ENCODE peak calls at places on chromosomes 3 and 15, in seven cellular contexts. One of them, this sample, is unnamed.

GRCh38 chr3:168511428-168512014 is 415.8 kb upstream of the GOLIM4 start:
- DNase-seq in H7: no peak
- DNase-seq in heart left ventricle: no peak
- DNase-seq in CD8-positive, alpha-beta memory T cell: no peak
- DNase-seq in psoas muscle: no peak
- DNase-seq in AG09309: no peak
- DNase-seq in upper lobe of left lung: no peak
- DNase-seq in this sample: no peak

GRCh38 chr3:109685084-109686079 is 348.0 kb upstream of the DPPA4 start:
- DNase-seq in AG09309: peak
- DNase-seq in CD8-positive, alpha-beta memory T cell: no peak
- DNase-seq in H7: no peak
- DNase-seq in upper lobe of left lung: no peak
- DNase-seq in heart left ventricle: peak
- DNase-seq in psoas muscle: peak
- DNase-seq in this sample: peak

GRCh38 chr15:48794697-48795134 is 16.2 kb downstream of the CEP152 start:
- DNase-seq in H7: no peak
- DNase-seq in upper lobe of left lung: no peak
- DNase-seq in psoas muscle: no peak
- DNase-seq in AG09309: no peak
- DNase-seq in CD8-positive, alpha-beta memory T cell: no peak
- DNase-seq in heart left ventricle: no peak
- DNase-seq in this sample: no peak

GRCh38 chr15:66763186-66764066 is 61.4 kb downstream of the SMAD6 start:
- DNase-seq in CD8-positive, alpha-beta memory T cell: peak
- DNase-seq in H7: no peak
- DNase-seq in heart left ventricle: peak
- DNase-seq in AG09309: no peak
- DNase-seq in psoas muscle: peak
- DNase-seq in upper lobe of left lung: peak
- DNase-seq in this sample: no peak

GRCh38 chr3:196619213-196619612 is 20.3 kb upstream of the NRROS start:
- DNase-seq in upper lobe of left lung: no peak
- DNase-seq in psoas muscle: no peak
- DNase-seq in H7: no peak
- DNase-seq in CD8-positive, alpha-beta memory T cell: no peak
- DNase-seq in heart left ventricle: no peak
- DNase-seq in AG09309: no peak
- DNase-seq in this sample: no peak

GRCh38 chr3:171892457-171892856 is 49.3 kb downstream of the TMEM212 start:
- DNase-seq in upper lobe of left lung: no peak
- DNase-seq in heart left ventricle: no peak
- DNase-seq in psoas muscle: no peak
- DNase-seq in AG09309: no peak
- DNase-seq in H7: no peak
- DNase-seq in CD8-positive, alpha-beta memory T cell: no peak
- DNase-seq in this sample: no peak

GRCh38 chr15:40951764-40952163 is 1.5 kb upstream of the CHAC1 start:
- DNase-seq in CD8-positive, alpha-beta memory T cell: no peak
- DNase-seq in psoas muscle: no peak
- DNase-seq in heart left ventricle: no peak
- DNase-seq in H7: no peak
- DNase-seq in AG09309: no peak
- DNase-seq in upper lobe of left lung: no peak
- DNase-seq in this sample: no peak

GRCh38 chr3:122443090-122443489 is 27.2 kb upstream of the WDR5B start:
- DNase-seq in AG09309: no peak
- DNase-seq in psoas muscle: no peak
- DNase-seq in upper lobe of left lung: peak
- DNase-seq in CD8-positive, alpha-beta memory T cell: no peak
- DNase-seq in H7: peak
- DNase-seq in heart left ventricle: no peak
- DNase-seq in this sample: no peak

GRCh38 chr3:24460974-24461373 is 33.7 kb downstream of the THRB start:
- DNase-seq in AG09309: no peak
- DNase-seq in heart left ventricle: no peak
- DNase-seq in psoas muscle: no peak
- DNase-seq in CD8-positive, alpha-beta memory T cell: no peak
- DNase-seq in H7: no peak
- DNase-seq in upper lobe of left lung: no peak
- DNase-seq in this sample: no peak

GRCh38 chr3:37402351-37402750 is 228.0 kb upstream of the LRRFIP2 start:
- DNase-seq in upper lobe of left lung: no peak
- DNase-seq in AG09309: no peak
- DNase-seq in heart left ventricle: no peak
- DNase-seq in H7: no peak
- DNase-seq in CD8-positive, alpha-beta memory T cell: no peak
- DNase-seq in psoas muscle: no peak
- DNase-seq in this sample: no peak

GRCh38 chr3:186960327-186960726 is 30.0 kb downstream of the ST6GAL1 start:
- DNase-seq in H7: no peak
- DNase-seq in heart left ventricle: no peak
- DNase-seq in psoas muscle: no peak
- DNase-seq in upper lobe of left lung: no peak
- DNase-seq in CD8-positive, alpha-beta memory T cell: no peak
- DNase-seq in AG09309: no peak
- DNase-seq in this sample: no peak

GRCh38 chr15:80404057-80404718 is at the start of gene ARNT2:
- DNase-seq in CD8-positive, alpha-beta memory T cell: no peak
- DNase-seq in upper lobe of left lung: peak
- DNase-seq in H7: peak
- DNase-seq in psoas muscle: peak
- DNase-seq in AG09309: no peak
- DNase-seq in heart left ventricle: no peak
- DNase-seq in this sample: no peak
- H3K4me3 ChIP-seq in CD8-positive, alpha-beta memory T cell: no peak
- H3K4me3 ChIP-seq in upper lobe of left lung: no peak
- H3K4me3 ChIP-seq in H7: peak
- H3K4me3 ChIP-seq in psoas muscle: peak
- H3K4me3 ChIP-seq in AG09309: peak
- H3K4me3 ChIP-seq in heart left ventricle: peak
- H3K4me3 ChIP-seq in this sample: peak

GRCh38 chr15:28105224-28105791 is 6.2 kb upstream of the OCA2 start:
- DNase-seq in CD8-positive, alpha-beta memory T cell: no peak
- DNase-seq in upper lobe of left lung: no peak
- DNase-seq in psoas muscle: no peak
- DNase-seq in heart left ventricle: no peak
- DNase-seq in AG09309: no peak
- DNase-seq in H7: no peak
- DNase-seq in this sample: no peak

GRCh38 chr15:28107894-28108255 is 8.8 kb upstream of the OCA2 start:
- DNase-seq in upper lobe of left lung: no peak
- DNase-seq in H7: no peak
- DNase-seq in heart left ventricle: no peak
- DNase-seq in AG09309: no peak
- DNase-seq in CD8-positive, alpha-beta memory T cell: no peak
- DNase-seq in psoas muscle: no peak
- DNase-seq in this sample: no peak

GRCh38 chr15:28107111-28107893 is 8.2 kb upstream of the OCA2 start:
- DNase-seq in CD8-positive, alpha-beta memory T cell: no peak
- DNase-seq in heart left ventricle: no peak
- DNase-seq in psoas muscle: no peak
- DNase-seq in H7: peak
- DNase-seq in AG09309: no peak
- DNase-seq in upper lobe of left lung: peak
- DNase-seq in this sample: no peak

GRCh38 chr15:28105793-28106192 is 6.7 kb upstream of the OCA2 start:
- DNase-seq in psoas muscle: no peak
- DNase-seq in CD8-positive, alpha-beta memory T cell: no peak
- DNase-seq in upper lobe of left lung: no peak
- DNase-seq in H7: no peak
- DNase-seq in AG09309: no peak
- DNase-seq in heart left ventricle: no peak
- DNase-seq in this sample: no peak

DNA sequence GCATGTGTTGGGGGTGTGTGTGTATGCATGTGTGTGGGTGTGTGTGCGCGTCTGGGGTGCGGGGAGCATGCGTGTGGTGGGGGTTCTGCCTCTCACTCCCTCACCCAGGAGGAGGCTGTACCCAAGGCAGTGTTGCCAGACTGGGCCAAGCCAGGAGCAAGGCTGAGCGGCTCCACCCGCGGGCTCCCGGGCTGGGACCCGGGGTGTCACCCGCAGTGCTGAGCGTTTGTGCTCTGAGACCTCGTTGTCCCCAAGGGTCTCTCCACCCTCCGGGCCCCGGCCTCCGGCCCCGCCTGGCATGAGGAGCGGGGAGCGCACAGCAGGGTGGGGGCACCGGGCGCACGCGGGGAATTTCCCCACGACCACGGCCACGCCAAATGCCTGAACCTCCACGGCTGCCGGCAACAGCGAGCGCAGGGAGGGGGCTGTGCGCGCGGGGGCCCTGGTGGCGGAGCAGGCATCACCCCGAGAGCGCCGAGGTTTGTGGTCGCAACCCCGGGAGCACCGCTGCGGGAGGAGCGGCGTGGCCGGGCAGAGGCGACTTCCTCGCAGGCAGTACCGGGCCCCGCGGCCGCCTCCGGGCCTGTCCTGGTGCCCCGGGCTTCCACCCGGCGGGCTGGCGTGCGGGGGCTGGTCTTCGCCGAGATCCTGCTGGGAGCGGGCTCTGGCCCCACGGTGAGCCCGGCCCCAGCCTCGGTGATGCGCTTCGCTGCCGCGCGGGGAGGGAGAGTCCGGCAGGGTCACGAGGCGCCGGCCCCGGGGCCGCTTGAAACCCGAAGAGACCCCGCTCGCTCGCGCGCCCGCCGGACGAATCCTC is 7.4 kb upstream of the OCA2 start:
- DNase-seq in H7: peak
- DNase-seq in heart left ventricle: no peak
- DNase-seq in AG09309: no peak
- DNase-seq in upper lobe of left lung: peak
- DNase-seq in CD8-positive, alpha-beta memory T cell: no peak
- DNase-seq in psoas muscle: no peak
- DNase-seq in this sample: no peak
- H3K4me3 ChIP-seq in H7: peak
- H3K4me3 ChIP-seq in heart left ventricle: peak
- H3K4me3 ChIP-seq in AG09309: peak
- H3K4me3 ChIP-seq in upper lobe of left lung: peak
- H3K4me3 ChIP-seq in CD8-positive, alpha-beta memory T cell: peak
- H3K4me3 ChIP-seq in psoas muscle: peak
- H3K4me3 ChIP-seq in this sample: peak

GRCh38 chr3:195105841-195106417 is 165.0 kb downstream of the XXYLT1 start:
- DNase-seq in H7: no peak
- DNase-seq in heart left ventricle: no peak
- DNase-seq in upper lobe of left lung: no peak
- DNase-seq in psoas muscle: no peak
- DNase-seq in AG09309: no peak
- DNase-seq in CD8-positive, alpha-beta memory T cell: peak
- DNase-seq in this sample: no peak

GRCh38 chr3:195103623-195104022 is 167.3 kb downstream of the XXYLT1 start:
- DNase-seq in heart left ventricle: no peak
- DNase-seq in CD8-positive, alpha-beta memory T cell: peak
- DNase-seq in upper lobe of left lung: no peak
- DNase-seq in AG09309: no peak
- DNase-seq in psoas muscle: no peak
- DNase-seq in H7: no peak
- DNase-seq in this sample: no peak

GRCh38 chr3:195104340-195104739 is 166.6 kb downstream of the XXYLT1 start:
- DNase-seq in CD8-positive, alpha-beta memory T cell: peak
- DNase-seq in upper lobe of left lung: no peak
- DNase-seq in heart left ventricle: no peak
- DNase-seq in AG09309: no peak
- DNase-seq in H7: peak
- DNase-seq in psoas muscle: no peak
- DNase-seq in this sample: no peak

GRCh38 chr3:195106418-195106906 is 164.5 kb downstream of the XXYLT1 start:
- DNase-seq in psoas muscle: peak
- DNase-seq in AG09309: no peak
- DNase-seq in upper lobe of left lung: peak
- DNase-seq in heart left ventricle: peak
- DNase-seq in H7: peak
- DNase-seq in CD8-positive, alpha-beta memory T cell: peak
- DNase-seq in this sample: no peak

DNA sequence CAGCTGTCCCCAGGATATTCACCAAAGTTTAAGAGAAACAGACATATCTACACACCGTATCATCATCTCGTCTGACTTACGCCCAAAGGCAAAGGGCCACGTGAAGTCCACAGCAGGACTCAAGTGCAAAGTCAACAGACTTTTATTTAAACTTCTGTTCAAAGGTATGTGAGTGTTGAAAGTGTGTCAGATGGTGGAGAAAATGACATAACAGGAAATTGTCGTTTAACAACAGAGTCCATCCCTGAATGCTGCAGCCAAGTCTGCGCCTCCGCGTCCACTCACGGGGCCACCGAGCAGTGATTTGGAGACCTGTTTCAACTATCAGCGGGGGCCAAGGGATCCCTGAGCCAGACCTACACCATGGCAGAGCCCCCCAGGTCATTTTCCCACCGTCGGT is 165.6 kb downstream of the XXYLT1 start:
- DNase-seq in upper lobe of left lung: no peak
- DNase-seq in H7: no peak
- DNase-seq in heart left ventricle: no peak
- DNase-seq in CD8-positive, alpha-beta memory T cell: peak
- DNase-seq in psoas muscle: no peak
- DNase-seq in AG09309: no peak
- DNase-seq in this sample: no peak
- H3K4me3 ChIP-seq in upper lobe of left lung: no peak
- H3K4me3 ChIP-seq in H7: no peak
- H3K4me3 ChIP-seq in heart left ventricle: no peak
- H3K4me3 ChIP-seq in CD8-positive, alpha-beta memory T cell: no peak
- H3K4me3 ChIP-seq in psoas muscle: no peak
- H3K4me3 ChIP-seq in AG09309: no peak
- H3K4me3 ChIP-seq in this sample: no peak

DNA sequence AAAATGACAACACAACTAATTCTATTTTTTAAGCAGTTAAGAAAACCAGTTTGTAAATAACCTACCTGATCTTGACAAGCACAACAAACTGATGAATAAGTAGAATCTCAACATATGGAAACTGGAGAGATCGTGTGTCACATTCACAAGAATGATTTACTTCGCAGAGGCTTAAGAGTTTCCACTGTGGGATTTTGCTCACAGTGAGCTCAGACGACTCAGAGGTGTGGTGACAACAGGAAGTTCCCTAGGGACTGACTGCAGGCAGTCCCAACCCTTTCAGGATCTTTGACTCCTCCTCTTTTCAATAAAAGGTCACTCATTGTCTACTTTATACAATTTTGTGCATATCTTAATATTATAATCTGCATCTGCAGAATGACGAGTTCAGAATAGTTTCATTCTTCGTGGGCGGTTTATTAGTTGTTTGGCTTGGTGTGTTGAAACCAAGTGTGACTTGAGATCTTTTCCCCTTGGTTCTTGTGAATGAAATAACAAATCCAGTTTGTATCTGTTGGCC is at the start of gene LIPH:
- DNase-seq in CD8-positive, alpha-beta memory T cell: no peak
- DNase-seq in H7: peak
- DNase-seq in heart left ventricle: no peak
- DNase-seq in upper lobe of left lung: no peak
- DNase-seq in psoas muscle: no peak
- DNase-seq in AG09309: no peak
- DNase-seq in this sample: no peak
- H3K4me3 ChIP-seq in CD8-positive, alpha-beta memory T cell: no peak
- H3K4me3 ChIP-seq in H7: no peak
- H3K4me3 ChIP-seq in heart left ventricle: no peak
- H3K4me3 ChIP-seq in upper lobe of left lung: peak
- H3K4me3 ChIP-seq in psoas muscle: no peak
- H3K4me3 ChIP-seq in AG09309: no peak
- H3K4me3 ChIP-seq in this sample: no peak